ENCODE peak calls at places on chromosomes 3 and 15, in six cellular contexts. V, G, M, O, Y and W are unnamed samples. For H3K27me3, the result is how much of the 10 kb centered on the place peaks cover.

GRCh38 chr3:133527306-133527705 is 46.2 kb upstream of the CDV3 start:
- DNase-seq in V (no peak), G (peak), M (no peak), O (no peak), Y (no peak), W (no peak)

GRCh38 chr3:195800240-195800639 is 11.5 kb downstream of the MUC4 start:
- DNase-seq in V (no peak), G (no peak), M (no peak), O (no peak), Y (no peak), W (no peak)

GRCh38 chr3:39103324-39103693 is 4.1 kb downstream of the GORASP1 start:
- DNase-seq in V (no peak), G (no peak), M (no peak), O (no peak), Y (no peak), W (no peak)

GRCh38 chr3:120450261-120450913 is 405 bp downstream of the FSTL1 start:
- DNase-seq in V (no peak), G (peak), M (peak), O (peak), Y (no peak), W (peak)

GRCh38 chr15:77013786-77014136 is 18.8 kb downstream of the PSTPIP1 start:
- DNase-seq in V (no peak), G (no peak), M (no peak), O (peak), Y (no peak), W (no peak)

GRCh38 chr15:99306694-99307338 is 55.5 kb downstream of the LRRC28 start:
- DNase-seq in V (no peak), G (no peak), M (peak), O (peak), Y (no peak), W (no peak)

GRCh38 chr15:79617071-79617470 is 184.9 kb downstream of the MINAR1 start:
- DNase-seq in V (no peak), G (no peak), M (no peak), O (no peak), Y (no peak), W (no peak)

GRCh38 chr3:54424283-54424682 is 301.9 kb downstream of the CACNA2D3 start:
- DNase-seq in V (no peak), G (no peak), M (no peak), O (no peak), Y (no peak), W (no peak)

GRCh38 chr3:64530434-64531049 is 157.3 kb downstream of the ADAMTS9 start:
- DNase-seq in V (peak), G (peak), M (peak), O (peak), Y (peak), W (peak)

GRCh38 chr15:100901702-100902435 is 17.3 kb upstream of the LRRK1 start:
- DNase-seq in V (no peak), G (no peak), M (no peak), O (no peak), Y (no peak), W (peak)

GRCh38 chr3:120448707-120449650 is 1.8 kb downstream of the FSTL1 start:
- DNase-seq in V (peak), G (no peak), M (no peak), O (no peak), Y (no peak), W (peak)

GRCh38 chr3:143331336-143331735 is 211.8 kb downstream of the CHST2 start:
- DNase-seq in V (peak), G (no peak), M (no peak), O (no peak), Y (no peak), W (peak)

GRCh38 chr3:109050591-109051167 is 67.3 kb downstream of the MORC1 start:
- DNase-seq in V (peak), G (peak), M (peak), O (no peak), Y (no peak), W (no peak)

GRCh38 chr3:127484601-127485388 is 105.7 kb downstream of the TPRA1 start:
- DNase-seq in V (no peak), G (peak), M (no peak), O (peak), Y (no peak), W (peak)

GRCh38 chr15:72535911-72536310 is 61.8 kb downstream of the ARIH1 start:
- DNase-seq in V (no peak), G (no peak), M (no peak), O (no peak), Y (no peak), W (no peak)

GRCh38 chr3:54271118-54271517 is 148.8 kb downstream of the CACNA2D3 start:
- DNase-seq in V (no peak), G (no peak), M (no peak), O (no peak), Y (no peak), W (peak)

GRCh38 chr15:41565702-41566101 is 6.7 kb downstream of the TYRO3 start:
- DNase-seq in V (no peak), G (no peak), M (no peak), O (no peak), Y (no peak), W (no peak)

GRCh38 chr3:40800343-40800742 is 275.6 kb downstream of the ZNF621 start:
- DNase-seq in V (peak), G (no peak), M (peak), O (no peak), Y (no peak), W (peak)

GRCh38 chr3:187678869-187679268 is 8.7 kb upstream of the SST start:
- DNase-seq in V (peak), G (peak), M (peak), O (peak), Y (no peak), W (peak)

GRCh38 chr15:66184492-66184891 is 69.1 kb downstream of the MEGF11 start:
- DNase-seq in V (no peak), G (no peak), M (no peak), O (no peak), Y (no peak), W (no peak)

GRCh38 chr3:142019794-142020320 is 129.5 kb downstream of the TFDP2 start:
- DNase-seq in V (peak), G (no peak), M (no peak), O (no peak), Y (no peak), W (no peak)

GRCh38 chr3:166498439-166498838 is 661.2 kb upstream of the BCHE start:
- DNase-seq in V (no peak), G (no peak), M (no peak), O (no peak), Y (no peak), W (no peak)

GRCh38 chr3:161890147-161890625 is 393.6 kb downstream of the OTOL1 start:
- DNase-seq in V (peak), G (no peak), M (peak), O (peak), Y (no peak), W (peak)

GRCh38 chr3:47421741-47422649 is 41.2 kb downstream of the PTPN23 start:
- DNase-seq in V (no peak), G (peak), M (peak), O (peak), Y (peak), W (peak)

GRCh38 chr3:64555351-64555750 is 132.4 kb downstream of the ADAMTS9 start:
- DNase-seq in V (no peak), G (no peak), M (no peak), O (no peak), Y (no peak), W (no peak)

GRCh38 chr3:171169443-171169842 is 142.9 kb upstream of the SLC2A2 start:
- DNase-seq in V (no peak), G (no peak), M (no peak), O (no peak), Y (no peak), W (no peak)

GRCh38 chr3:18808423-18808822 is 339.9 kb upstream of the KCNH8 start:
- DNase-seq in V (no peak), G (no peak), M (no peak), O (no peak), Y (no peak), W (no peak)

GRCh38 chr3:123411340-123412040 is 37.4 kb downstream of the ADCY5 start:
- DNase-seq in V (no peak), G (peak), M (no peak), O (no peak), Y (no peak), W (no peak)

GRCh38 chr3:61774279-61774890 is 213.0 kb downstream of the PTPRG start:
- DNase-seq in V (no peak), G (no peak), M (no peak), O (no peak), Y (no peak), W (no peak)

DNA sequence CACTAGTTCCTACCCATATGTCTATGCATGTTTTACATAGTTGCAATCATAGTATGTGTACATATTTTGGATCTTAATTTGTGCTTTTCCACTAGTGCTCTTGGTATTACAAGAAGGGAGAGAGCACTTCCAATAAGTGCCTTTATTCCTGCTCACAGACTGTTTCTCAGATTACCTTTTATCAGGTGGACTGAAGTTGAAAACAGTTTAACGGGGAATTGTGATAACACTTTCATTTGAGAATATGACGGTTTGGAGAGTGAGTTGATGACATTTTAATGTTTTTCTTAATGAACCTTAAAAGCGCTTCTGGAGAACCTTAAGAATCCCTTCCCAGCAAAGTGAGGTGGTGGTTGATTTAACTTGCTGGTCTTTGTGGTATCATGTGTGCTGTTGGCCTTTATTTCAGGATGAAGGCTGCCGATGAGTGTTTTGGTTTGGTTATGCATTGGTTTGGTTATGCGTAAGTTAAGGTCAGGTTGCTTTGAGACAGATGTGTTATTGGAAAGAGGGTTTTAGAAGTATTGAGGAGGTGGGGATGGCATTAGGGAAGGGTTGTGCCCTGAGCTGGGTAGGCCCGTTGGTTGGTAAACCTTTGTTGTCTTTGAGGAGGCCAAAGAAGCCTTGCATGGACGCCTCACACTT is 2.8 kb downstream of the EDEM1 start:
- DNase-seq in V (no peak), G (no peak), M (no peak), O (no peak), Y (no peak), W (no peak)
- H3K4me3 ChIP-seq in V (no peak), G (peak), M (no peak), O (peak), Y (no peak), W (no peak)

GRCh38 chr3:174253221-174253620 is 605.9 kb upstream of the NAALADL2 start:
- DNase-seq in V (no peak), G (no peak), M (no peak), O (no peak), Y (no peak), W (no peak)
- H3K27me3 ChIP-seq in V (under half), G (under half), M (under half), O (under half), Y (under half), W (under half)

GRCh38 chr3:156678216-156678615 is 3.8 kb downstream of the TIPARP start:
- DNase-seq in V (no peak), G (no peak), M (no peak), O (no peak), Y (no peak), W (no peak)
- H3K4me3 ChIP-seq in V (no peak), G (no peak), M (no peak), O (no peak), Y (no peak), W (no peak)

DNA sequence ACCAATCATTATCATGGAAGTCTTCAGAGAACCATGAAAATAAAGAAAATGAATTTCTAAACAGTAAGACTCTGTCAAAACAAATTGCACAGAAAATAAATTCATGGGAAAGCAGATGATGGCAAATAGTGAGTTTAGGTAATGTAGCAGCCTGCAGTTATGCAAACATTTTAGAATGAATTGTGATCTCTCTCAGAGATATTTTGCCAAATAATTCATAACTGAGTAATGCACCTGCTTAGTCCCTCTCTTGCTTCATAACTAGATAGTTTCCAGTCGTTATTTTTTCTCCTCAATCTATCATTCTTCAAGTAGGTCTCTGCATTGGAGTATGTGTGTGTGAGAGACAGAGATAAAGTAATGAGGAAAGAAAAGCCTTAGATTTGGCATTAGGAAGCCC is 492.7 kb upstream of the THBS1 start:
- DNase-seq in V (no peak), G (no peak), M (no peak), O (no peak), Y (no peak), W (no peak)
- H3K27me3 ChIP-seq in V (under half), G (under half), M (under half), O (under half), Y (under half), W (under half)